ENCODE peak calls at places on chromosomes 2 and 18, in four cellular contexts. P, C, A and J are unnamed samples.
A peak's percentile ranks its signal among the peaks of the same experiment; 100 is the strongest.

GRCh38 chr2:69099541-69099940 is 86.6 kb downstream of the ANTXR1 start:
- DNase-seq in P (no peak), C (no peak), A (no peak), J (no peak)

GRCh38 chr18:58268849-58269248 is 224.8 kb downstream of the NEDD4L start:
- DNase-seq in P (no peak), C (peak; percentile 26), A (no peak), J (no peak)

GRCh38 chr2:217934321-217935131 is 68.3 kb downstream of the TNS1 start:
- DNase-seq in P (no peak), C (peak; percentile 94), A (no peak), J (no peak)

GRCh38 chr2:239891692-239892091 is 133.4 kb downstream of the NDUFA10 start:
- DNase-seq in P (no peak), C (no peak), A (no peak), J (no peak)

GRCh38 chr2:134146620-134147019 is 107.3 kb upstream of the MGAT5 start:
- DNase-seq in P (no peak), C (peak; percentile 30), A (no peak), J (no peak)

GRCh38 chr2:98761267-98761781 is 30.4 kb upstream of the MGAT4A start:
- DNase-seq in P (no peak), C (no peak), A (no peak), J (no peak)

GRCh38 chr18:65359479-65359878 is 391.3 kb upstream of the CDH7 start:
- DNase-seq in P (no peak), C (no peak), A (no peak), J (no peak)

GRCh38 chr2:73105511-73105971 is 7.2 kb downstream of the RAB11FIP5 start:
- DNase-seq in P (no peak), C (no peak), A (no peak), J (no peak)

GRCh38 chr2:164843346-164843841 is 1.8 kb upstream of the COBLL1 start:
- DNase-seq in P (no peak), C (no peak), A (no peak), J (no peak)

GRCh38 chr2:196487426-196487825 is 152.1 kb upstream of the CCDC150 start:
- DNase-seq in P (no peak), C (no peak), A (no peak), J (no peak)

GRCh38 chr2:231181848-231182247 is 16.6 kb upstream of the ARMC9 start:
- DNase-seq in P (no peak), C (no peak), A (no peak), J (no peak)

GRCh38 chr2:119367472-119368099 is 809 bp downstream of the DBI start:
- DNase-seq in P (peak; percentile 17), C (no peak), A (peak; percentile 46), J (peak; percentile 7)

GRCh38 chr18:67433971-67434370 is 82.5 kb downstream of the DSEL start:
- DNase-seq in P (no peak), C (no peak), A (no peak), J (no peak)

GRCh38 chr2:232350804-232351685 is 27.5 kb upstream of the ALPP start:
- DNase-seq in P (no peak), C (no peak), A (no peak), J (no peak)

GRCh38 chr2:130374587-130375290 is 18.9 kb downstream of the PTPN18 start:
- DNase-seq in P (no peak), C (no peak), A (no peak), J (no peak)

GRCh38 chr2:15560988-15561573 is at the start of gene NBAS:
- DNase-seq in P (peak; percentile 77), C (no peak), A (peak; percentile 85), J (peak; percentile 74)

GRCh38 chr2:134392689-134393476 is 139.0 kb downstream of the MGAT5 start:
- DNase-seq in P (peak; percentile 72), C (no peak), A (no peak), J (no peak)

GRCh38 chr2:73444202-73444601 is 58.6 kb downstream of the ALMS1 start:
- DNase-seq in P (no peak), C (no peak), A (no peak), J (no peak)

GRCh38 chr2:179677148-179677688 is 184.2 kb downstream of the ZNF385B start:
- DNase-seq in P (no peak), C (no peak), A (no peak), J (no peak)

GRCh38 chr2:237603718-237604362 is 13.3 kb upstream of the RAB17 start:
- DNase-seq in P (no peak), C (peak; percentile 45), A (no peak), J (no peak)

GRCh38 chr18:79962835-79963657 is 1.4 kb upstream of the HSBP1L1 start:
- DNase-seq in P (no peak), C (no peak), A (no peak), J (no peak)

GRCh38 chr2:20582600-20583221 is 68.2 kb downstream of the HS1BP3 start:
- DNase-seq in P (no peak), C (no peak), A (no peak), J (no peak)

GRCh38 chr2:29844713-29845320 is 76.6 kb downstream of the ALK start:
- DNase-seq in P (no peak), C (no peak), A (no peak), J (no peak)

GRCh38 chr2:121605820-121606733 is 43.2 kb downstream of the CLASP1 start:
- DNase-seq in P (no peak), C (no peak), A (no peak), J (no peak)